ENCODE peak calls at places on chromosomes 4 and X, in four cellular contexts. One of them, this sample, is unnamed.

GRCh38 chrX:64975491-64975890 is 759 bp downstream of the ZC4H2 start:
- DNase-seq in anterior cingulate cortex: peak
- DNase-seq in NCI-H524: peak
- DNase-seq in psoas muscle: peak
- DNase-seq in this sample: no peak

GRCh38 chrX:9234315-9234714 is 200.4 kb upstream of the FAM9B start:
- DNase-seq in anterior cingulate cortex: no peak
- DNase-seq in NCI-H524: no peak
- DNase-seq in psoas muscle: no peak
- DNase-seq in this sample: no peak

GRCh38 chr4:12118651-12119213 is 690.0 kb upstream of the HS3ST1 start:
- DNase-seq in anterior cingulate cortex: no peak
- DNase-seq in NCI-H524: no peak
- DNase-seq in psoas muscle: no peak
- DNase-seq in this sample: no peak

GRCh38 chrX:35919536-35920309 is at the start of gene CFAP47:
- DNase-seq in anterior cingulate cortex: peak
- DNase-seq in NCI-H524: peak
- DNase-seq in psoas muscle: no peak
- DNase-seq in this sample: peak

GRCh38 chr4:26127851-26128337 is 192.9 kb upstream of the RBPJ start:
- DNase-seq in anterior cingulate cortex: no peak
- DNase-seq in NCI-H524: no peak
- DNase-seq in psoas muscle: no peak
- DNase-seq in this sample: no peak

GRCh38 chr4:76689079-76689817 is 208.7 kb downstream of the SOWAHB start:
- DNase-seq in anterior cingulate cortex: no peak
- DNase-seq in NCI-H524: peak
- DNase-seq in psoas muscle: peak
- DNase-seq in this sample: peak

GRCh38 chr4:3760833-3761232 is 5.4 kb upstream of the ADRA2C start:
- DNase-seq in anterior cingulate cortex: no peak
- DNase-seq in NCI-H524: no peak
- DNase-seq in psoas muscle: no peak
- DNase-seq in this sample: no peak

GRCh38 chrX:84907324-84907946 is 96.2 kb upstream of the APOOL start:
- DNase-seq in anterior cingulate cortex: no peak
- DNase-seq in NCI-H524: peak
- DNase-seq in psoas muscle: no peak
- DNase-seq in this sample: no peak